ENCODE peak calls at places on chromosomes 7 and 10, in four cellular contexts. One of them, this sample, is unnamed.

GRCh38 chr7:26937306-26937705 is 72.9 kb upstream of the SKAP2 start:
- DNase-seq in prostate gland: no peak
- DNase-seq in stimulated activated CD4-positive, alpha-beta T cell treated with anti-CD3 and anti-CD28 coated beads, TNF-alpha, amount 100 ng/mL, for 1 hour: no peak
- DNase-seq in amniotic epithelial cell: no peak
- DNase-seq in this sample: no peak

GRCh38 chr10:91345716-91346115 is 64.4 kb upstream of the HECTD2 start:
- DNase-seq in prostate gland: no peak
- DNase-seq in stimulated activated CD4-positive, alpha-beta T cell treated with anti-CD3 and anti-CD28 coated beads, TNF-alpha, amount 100 ng/mL, for 1 hour: no peak
- DNase-seq in amniotic epithelial cell: no peak
- DNase-seq in this sample: no peak

GRCh38 chr7:50472427-50472826 is 22.3 kb upstream of the FIGNL1 start:
- DNase-seq in prostate gland: no peak
- DNase-seq in stimulated activated CD4-positive, alpha-beta T cell treated with anti-CD3 and anti-CD28 coated beads, TNF-alpha, amount 100 ng/mL, for 1 hour: no peak
- DNase-seq in amniotic epithelial cell: no peak
- DNase-seq in this sample: no peak

GRCh38 chr10:14875941-14876340 is 2.7 kb upstream of the SUV39H2 start:
- DNase-seq in prostate gland: no peak
- DNase-seq in stimulated activated CD4-positive, alpha-beta T cell treated with anti-CD3 and anti-CD28 coated beads, TNF-alpha, amount 100 ng/mL, for 1 hour: no peak
- DNase-seq in amniotic epithelial cell: peak
- DNase-seq in this sample: no peak

GRCh38 chr7:50446542-50446960 is 3.6 kb downstream of the FIGNL1 start:
- DNase-seq in prostate gland: no peak
- DNase-seq in stimulated activated CD4-positive, alpha-beta T cell treated with anti-CD3 and anti-CD28 coated beads, TNF-alpha, amount 100 ng/mL, for 1 hour: no peak
- DNase-seq in amniotic epithelial cell: peak
- DNase-seq in this sample: peak

GRCh38 chr10:132464256-132465192 is 67.5 kb downstream of the PWWP2B start:
- DNase-seq in prostate gland: peak
- DNase-seq in stimulated activated CD4-positive, alpha-beta T cell treated with anti-CD3 and anti-CD28 coated beads, TNF-alpha, amount 100 ng/mL, for 1 hour: no peak
- DNase-seq in amniotic epithelial cell: no peak
- DNase-seq in this sample: no peak

GRCh38 chr10:98097611-98098010 is 36.8 kb upstream of the R3HCC1L start:
- DNase-seq in prostate gland: no peak
- DNase-seq in stimulated activated CD4-positive, alpha-beta T cell treated with anti-CD3 and anti-CD28 coated beads, TNF-alpha, amount 100 ng/mL, for 1 hour: no peak
- DNase-seq in amniotic epithelial cell: no peak
- DNase-seq in this sample: no peak

GRCh38 chr10:104260775-104261115 is 6.1 kb downstream of the GSTO1 start:
- DNase-seq in prostate gland: no peak
- DNase-seq in stimulated activated CD4-positive, alpha-beta T cell treated with anti-CD3 and anti-CD28 coated beads, TNF-alpha, amount 100 ng/mL, for 1 hour: no peak
- DNase-seq in amniotic epithelial cell: peak
- DNase-seq in this sample: no peak

GRCh38 chr7:139358541-139359365 is 941 bp upstream of the LUC7L2 start:
- DNase-seq in prostate gland: peak
- DNase-seq in stimulated activated CD4-positive, alpha-beta T cell treated with anti-CD3 and anti-CD28 coated beads, TNF-alpha, amount 100 ng/mL, for 1 hour: peak
- DNase-seq in amniotic epithelial cell: peak
- DNase-seq in this sample: no peak

GRCh38 chr7:133253522-133253882 is 624 bp downstream of the EXOC4 start:
- DNase-seq in prostate gland: peak
- DNase-seq in stimulated activated CD4-positive, alpha-beta T cell treated with anti-CD3 and anti-CD28 coated beads, TNF-alpha, amount 100 ng/mL, for 1 hour: no peak
- DNase-seq in amniotic epithelial cell: no peak
- DNase-seq in this sample: no peak

GRCh38 chr7:90749774-90750173 is 153.7 kb downstream of the CDK14 start:
- DNase-seq in prostate gland: no peak
- DNase-seq in stimulated activated CD4-positive, alpha-beta T cell treated with anti-CD3 and anti-CD28 coated beads, TNF-alpha, amount 100 ng/mL, for 1 hour: no peak
- DNase-seq in amniotic epithelial cell: peak
- DNase-seq in this sample: no peak

GRCh38 chr10:34031410-34031809 is 696.9 kb upstream of the NRP1 start:
- DNase-seq in prostate gland: peak
- DNase-seq in stimulated activated CD4-positive, alpha-beta T cell treated with anti-CD3 and anti-CD28 coated beads, TNF-alpha, amount 100 ng/mL, for 1 hour: no peak
- DNase-seq in amniotic epithelial cell: peak
- DNase-seq in this sample: no peak

GRCh38 chr10:111479966-111480365 is 403.1 kb downstream of the ADRA2A start:
- DNase-seq in prostate gland: no peak
- DNase-seq in stimulated activated CD4-positive, alpha-beta T cell treated with anti-CD3 and anti-CD28 coated beads, TNF-alpha, amount 100 ng/mL, for 1 hour: no peak
- DNase-seq in amniotic epithelial cell: no peak
- DNase-seq in this sample: no peak

GRCh38 chr10:127028556-127028955 is 123.3 kb downstream of the DOCK1 start:
- DNase-seq in prostate gland: no peak
- DNase-seq in stimulated activated CD4-positive, alpha-beta T cell treated with anti-CD3 and anti-CD28 coated beads, TNF-alpha, amount 100 ng/mL, for 1 hour: no peak
- DNase-seq in amniotic epithelial cell: no peak
- DNase-seq in this sample: no peak

GRCh38 chr10:83089335-83089734 is 1050.0 kb upstream of the GHITM start:
- DNase-seq in prostate gland: no peak
- DNase-seq in stimulated activated CD4-positive, alpha-beta T cell treated with anti-CD3 and anti-CD28 coated beads, TNF-alpha, amount 100 ng/mL, for 1 hour: no peak
- DNase-seq in amniotic epithelial cell: no peak
- DNase-seq in this sample: no peak

GRCh38 chr10:72461085-72461484 is 106.4 kb upstream of the DNAJB12 start:
- DNase-seq in prostate gland: no peak
- DNase-seq in stimulated activated CD4-positive, alpha-beta T cell treated with anti-CD3 and anti-CD28 coated beads, TNF-alpha, amount 100 ng/mL, for 1 hour: no peak
- DNase-seq in amniotic epithelial cell: no peak
- DNase-seq in this sample: no peak

GRCh38 chr10:88042162-88043100 is 179.0 kb downstream of the PTEN start:
- DNase-seq in prostate gland: peak
- DNase-seq in stimulated activated CD4-positive, alpha-beta T cell treated with anti-CD3 and anti-CD28 coated beads, TNF-alpha, amount 100 ng/mL, for 1 hour: no peak
- DNase-seq in amniotic epithelial cell: peak
- DNase-seq in this sample: no peak

GRCh38 chr10:28838908-28839307 is 161.6 kb downstream of the BAMBI start:
- DNase-seq in prostate gland: no peak
- DNase-seq in stimulated activated CD4-positive, alpha-beta T cell treated with anti-CD3 and anti-CD28 coated beads, TNF-alpha, amount 100 ng/mL, for 1 hour: no peak
- DNase-seq in amniotic epithelial cell: peak
- DNase-seq in this sample: no peak

GRCh38 chr7:148662646-148663045 is 36.1 kb upstream of the CUL1 start:
- DNase-seq in prostate gland: no peak
- DNase-seq in stimulated activated CD4-positive, alpha-beta T cell treated with anti-CD3 and anti-CD28 coated beads, TNF-alpha, amount 100 ng/mL, for 1 hour: no peak
- DNase-seq in amniotic epithelial cell: peak
- DNase-seq in this sample: no peak

GRCh38 chr10:1520909-1521565 is 216.3 kb downstream of the ADARB2 start:
- DNase-seq in prostate gland: no peak
- DNase-seq in stimulated activated CD4-positive, alpha-beta T cell treated with anti-CD3 and anti-CD28 coated beads, TNF-alpha, amount 100 ng/mL, for 1 hour: no peak
- DNase-seq in amniotic epithelial cell: no peak
- DNase-seq in this sample: no peak

GRCh38 chr7:99386584-99387238 is 12.2 kb downstream of the ARPC1B start:
- DNase-seq in prostate gland: no peak
- DNase-seq in stimulated activated CD4-positive, alpha-beta T cell treated with anti-CD3 and anti-CD28 coated beads, TNF-alpha, amount 100 ng/mL, for 1 hour: no peak
- DNase-seq in amniotic epithelial cell: peak
- DNase-seq in this sample: no peak

GRCh38 chr10:88896336-88897018 is 16.4 kb downstream of the STAMBPL1 start:
- DNase-seq in prostate gland: no peak
- DNase-seq in stimulated activated CD4-positive, alpha-beta T cell treated with anti-CD3 and anti-CD28 coated beads, TNF-alpha, amount 100 ng/mL, for 1 hour: no peak
- DNase-seq in amniotic epithelial cell: peak
- DNase-seq in this sample: no peak

GRCh38 chr7:143003393-143004051 is 23.4 kb downstream of the OR9A2 start:
- DNase-seq in prostate gland: peak
- DNase-seq in stimulated activated CD4-positive, alpha-beta T cell treated with anti-CD3 and anti-CD28 coated beads, TNF-alpha, amount 100 ng/mL, for 1 hour: no peak
- DNase-seq in amniotic epithelial cell: peak
- DNase-seq in this sample: peak

GRCh38 chr7:120052884-120053382 is 220.0 kb upstream of the KCND2 start:
- DNase-seq in prostate gland: no peak
- DNase-seq in stimulated activated CD4-positive, alpha-beta T cell treated with anti-CD3 and anti-CD28 coated beads, TNF-alpha, amount 100 ng/mL, for 1 hour: no peak
- DNase-seq in amniotic epithelial cell: peak
- DNase-seq in this sample: peak

GRCh38 chr10:80462277-80462985 is 8.3 kb downstream of the TSPAN14 start:
- DNase-seq in prostate gland: no peak
- DNase-seq in stimulated activated CD4-positive, alpha-beta T cell treated with anti-CD3 and anti-CD28 coated beads, TNF-alpha, amount 100 ng/mL, for 1 hour: no peak
- DNase-seq in amniotic epithelial cell: peak
- DNase-seq in this sample: no peak

GRCh38 chr7:53458636-53459035 is 423.2 kb downstream of the POM121L12 start:
- DNase-seq in prostate gland: no peak
- DNase-seq in stimulated activated CD4-positive, alpha-beta T cell treated with anti-CD3 and anti-CD28 coated beads, TNF-alpha, amount 100 ng/mL, for 1 hour: no peak
- DNase-seq in amniotic epithelial cell: no peak
- DNase-seq in this sample: no peak

GRCh38 chr7:45021604-45022296 is 21.7 kb downstream of the CCM2 start:
- DNase-seq in prostate gland: no peak
- DNase-seq in stimulated activated CD4-positive, alpha-beta T cell treated with anti-CD3 and anti-CD28 coated beads, TNF-alpha, amount 100 ng/mL, for 1 hour: no peak
- DNase-seq in amniotic epithelial cell: peak
- DNase-seq in this sample: peak

GRCh38 chr7:75961194-75961593 is 33.2 kb downstream of the TMEM120A start:
- DNase-seq in prostate gland: no peak
- DNase-seq in stimulated activated CD4-positive, alpha-beta T cell treated with anti-CD3 and anti-CD28 coated beads, TNF-alpha, amount 100 ng/mL, for 1 hour: no peak
- DNase-seq in amniotic epithelial cell: no peak
- DNase-seq in this sample: no peak

GRCh38 chr10:43116596-43116995 is 21.6 kb upstream of the CSGALNACT2 start:
- DNase-seq in prostate gland: no peak
- DNase-seq in stimulated activated CD4-positive, alpha-beta T cell treated with anti-CD3 and anti-CD28 coated beads, TNF-alpha, amount 100 ng/mL, for 1 hour: no peak
- DNase-seq in amniotic epithelial cell: no peak
- DNase-seq in this sample: no peak

GRCh38 chr10:44962870-44963738 is 3.5 kb downstream of the RASSF4 start:
- DNase-seq in prostate gland: no peak
- DNase-seq in stimulated activated CD4-positive, alpha-beta T cell treated with anti-CD3 and anti-CD28 coated beads, TNF-alpha, amount 100 ng/mL, for 1 hour: no peak
- DNase-seq in amniotic epithelial cell: no peak
- DNase-seq in this sample: no peak

GRCh38 chr7:108813247-108814014 is 243.8 kb downstream of the DNAJB9 start:
- DNase-seq in prostate gland: no peak
- DNase-seq in stimulated activated CD4-positive, alpha-beta T cell treated with anti-CD3 and anti-CD28 coated beads, TNF-alpha, amount 100 ng/mL, for 1 hour: no peak
- DNase-seq in amniotic epithelial cell: no peak
- DNase-seq in this sample: no peak

GRCh38 chr7:124566576-124566975 is 199.0 kb downstream of the GPR37 start:
- DNase-seq in prostate gland: no peak
- DNase-seq in stimulated activated CD4-positive, alpha-beta T cell treated with anti-CD3 and anti-CD28 coated beads, TNF-alpha, amount 100 ng/mL, for 1 hour: no peak
- DNase-seq in amniotic epithelial cell: no peak
- DNase-seq in this sample: no peak

GRCh38 chr10:77104459-77104980 is 533.1 kb downstream of the KCNMA1 start:
- DNase-seq in prostate gland: no peak
- DNase-seq in stimulated activated CD4-positive, alpha-beta T cell treated with anti-CD3 and anti-CD28 coated beads, TNF-alpha, amount 100 ng/mL, for 1 hour: no peak
- DNase-seq in amniotic epithelial cell: peak
- DNase-seq in this sample: peak

GRCh38 chr10:112991888-112992491 is 41.9 kb downstream of the TCF7L2 start:
- DNase-seq in prostate gland: peak
- DNase-seq in stimulated activated CD4-positive, alpha-beta T cell treated with anti-CD3 and anti-CD28 coated beads, TNF-alpha, amount 100 ng/mL, for 1 hour: no peak
- DNase-seq in amniotic epithelial cell: no peak
- DNase-seq in this sample: no peak

GRCh38 chr7:121531175-121532070 is 135.3 kb upstream of the FAM3C start:
- DNase-seq in prostate gland: no peak
- DNase-seq in stimulated activated CD4-positive, alpha-beta T cell treated with anti-CD3 and anti-CD28 coated beads, TNF-alpha, amount 100 ng/mL, for 1 hour: no peak
- DNase-seq in amniotic epithelial cell: peak
- DNase-seq in this sample: no peak

GRCh38 chr7:426510-426909 is 93.1 kb downstream of the PDGFA start:
- DNase-seq in prostate gland: no peak
- DNase-seq in stimulated activated CD4-positive, alpha-beta T cell treated with anti-CD3 and anti-CD28 coated beads, TNF-alpha, amount 100 ng/mL, for 1 hour: no peak
- DNase-seq in amniotic epithelial cell: no peak
- DNase-seq in this sample: no peak

This sample was measured in kidney epithelial cell.